ENCODE peak calls at places on chromosomes 6 and 20, in six cellular contexts. One of them, this sample, is unnamed.

GRCh38 chr6:134249759-134250602 is 67.9 kb downstream of the SGK1 start:
- DNase-seq in HepG2: peak; percentile 94
- DNase-seq in GM12892: no peak
- DNase-seq in H1: no peak
- DNase-seq in GM12878: no peak
- DNase-seq in K562: peak; percentile 18
- DNase-seq in this sample: no peak

GRCh38 chr20:22412977-22413868 is 171.1 kb downstream of the FOXA2 start:
- DNase-seq in K562: no peak
- DNase-seq in GM12892: no peak
- DNase-seq in HepG2: no peak
- DNase-seq in GM12878: no peak
- DNase-seq in H1: no peak
- DNase-seq in this sample: no peak

GRCh38 chr6:133223458-133224014 is 17.6 kb upstream of the EYA4 start:
- DNase-seq in H1: no peak
- DNase-seq in HepG2: no peak
- DNase-seq in GM12878: no peak
- DNase-seq in K562: no peak
- DNase-seq in GM12892: no peak
- DNase-seq in this sample: no peak

GRCh38 chr6:9224539-9224938 is 789.2 kb upstream of the SLC35B3 start:
- DNase-seq in GM12878: no peak
- DNase-seq in HepG2: no peak
- DNase-seq in H1: no peak
- DNase-seq in GM12892: no peak
- DNase-seq in K562: no peak
- DNase-seq in this sample: no peak

GRCh38 chr6:139436521-139437348 is 62.3 kb upstream of the CITED2 start:
- DNase-seq in GM12892: no peak
- DNase-seq in H1: no peak
- DNase-seq in GM12878: no peak
- DNase-seq in K562: no peak
- DNase-seq in HepG2: no peak
- DNase-seq in this sample: no peak

GRCh38 chr20:4788314-4788713 is 66.6 kb downstream of the PRND start:
- DNase-seq in K562: no peak
- DNase-seq in GM12878: no peak
- DNase-seq in GM12892: no peak
- DNase-seq in H1: no peak
- DNase-seq in HepG2: no peak
- DNase-seq in this sample: no peak

GRCh38 chr6:145744619-145745018 is 9.3 kb upstream of the EPM2A start:
- DNase-seq in H1: no peak
- DNase-seq in HepG2: no peak
- DNase-seq in GM12892: no peak
- DNase-seq in K562: no peak
- DNase-seq in GM12878: no peak
- DNase-seq in this sample: no peak

GRCh38 chr6:39882567-39882953 is 51.7 kb downstream of the MOCS1 start:
- DNase-seq in H1: no peak
- DNase-seq in GM12892: no peak
- DNase-seq in K562: no peak
- DNase-seq in GM12878: no peak
- DNase-seq in HepG2: peak; percentile 58
- DNase-seq in this sample: no peak

GRCh38 chr20:2840138-2840966 is at the start of the genes PCED1A and VPS16:
- DNase-seq in GM12892: peak; percentile 99
- DNase-seq in GM12878: peak; percentile 43
- DNase-seq in K562: peak; percentile 86
- DNase-seq in HepG2: peak; percentile 84
- DNase-seq in H1: peak; percentile 49
- DNase-seq in this sample: peak; percentile 99

GRCh38 chr6:48833916-48834315 is 629.1 kb downstream of the MMUT start:
- DNase-seq in GM12878: no peak
- DNase-seq in H1: no peak
- DNase-seq in K562: no peak
- DNase-seq in GM12892: no peak
- DNase-seq in HepG2: no peak
- DNase-seq in this sample: no peak

GRCh38 chr6:35730745-35731413 is 6.0 kb upstream of the ARMC12 start:
- DNase-seq in GM12878: no peak
- DNase-seq in K562: no peak
- DNase-seq in H1: no peak
- DNase-seq in HepG2: no peak
- DNase-seq in GM12892: no peak
- DNase-seq in this sample: no peak

GRCh38 chr6:35729722-35730121 is 7.1 kb upstream of the ARMC12 start:
- DNase-seq in H1: no peak
- DNase-seq in K562: no peak
- DNase-seq in GM12878: no peak
- DNase-seq in HepG2: no peak
- DNase-seq in GM12892: no peak
- DNase-seq in this sample: no peak

GRCh38 chr6:35733633-35734032 is 3.2 kb upstream of the ARMC12 start:
- DNase-seq in K562: no peak
- DNase-seq in HepG2: no peak
- DNase-seq in GM12878: no peak
- DNase-seq in GM12892: no peak
- DNase-seq in H1: no peak
- DNase-seq in this sample: no peak

GRCh38 chr6:35731414-35731735 is 5.5 kb upstream of the ARMC12 start:
- DNase-seq in K562: peak; percentile 97
- DNase-seq in H1: no peak
- DNase-seq in GM12892: peak; percentile 88
- DNase-seq in HepG2: peak; percentile 89
- DNase-seq in GM12878: peak; percentile 72
- DNase-seq in this sample: peak; percentile 88

GRCh38 chr6:35731736-35732532 is 4.9 kb upstream of the ARMC12 start:
- DNase-seq in HepG2: peak; percentile 96
- DNase-seq in GM12878: peak; percentile 67
- DNase-seq in H1: no peak
- DNase-seq in GM12892: peak; percentile 94
- DNase-seq in K562: peak; percentile 97
- DNase-seq in this sample: peak; percentile 87
- TF ChIP-seq POLR2A in HepG2: no peak
- TF ChIP-seq POLR2A in GM12878: peak; percentile 70
- TF ChIP-seq POLR2A in H1: no peak
- TF ChIP-seq POLR2A in GM12892: peak; percentile 30
- TF ChIP-seq POLR2A in K562: peak; percentile 89
- TF ChIP-seq POLR2A in this sample: peak; percentile 84

DNA sequence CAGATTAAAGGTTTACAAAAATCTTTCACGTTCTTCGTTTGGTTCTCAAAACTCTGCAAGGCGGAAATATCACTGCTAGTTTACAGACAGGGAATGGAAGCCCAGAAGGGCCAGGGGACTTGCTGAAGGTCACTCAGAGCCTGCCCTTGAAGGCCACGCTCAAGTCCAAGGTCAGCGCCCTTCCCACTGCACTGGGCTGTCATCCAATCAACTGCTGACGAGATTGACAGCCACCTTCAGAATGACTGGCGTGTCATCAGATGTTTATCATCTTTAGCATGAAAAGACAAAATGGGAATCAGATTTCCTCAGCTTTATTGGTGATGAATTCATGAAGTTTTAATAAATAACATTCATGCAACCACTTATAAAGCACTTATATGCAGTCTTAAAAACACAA is 16.5 kb downstream of the RNASET2 start:
- DNase-seq in K562: no peak
- DNase-seq in GM12892: no peak
- DNase-seq in GM12878: no peak
- DNase-seq in HepG2: no peak
- DNase-seq in H1: no peak
- DNase-seq in this sample: no peak
- TF ChIP-seq TAF1 in K562: no peak
- TF ChIP-seq TAF1 in GM12892: no peak
- TF ChIP-seq TAF1 in GM12878: no peak
- TF ChIP-seq TAF1 in HepG2: no peak
- TF ChIP-seq TAF1 in H1: no peak
- TF ChIP-seq TAF1 in this sample: no peak

DNA sequence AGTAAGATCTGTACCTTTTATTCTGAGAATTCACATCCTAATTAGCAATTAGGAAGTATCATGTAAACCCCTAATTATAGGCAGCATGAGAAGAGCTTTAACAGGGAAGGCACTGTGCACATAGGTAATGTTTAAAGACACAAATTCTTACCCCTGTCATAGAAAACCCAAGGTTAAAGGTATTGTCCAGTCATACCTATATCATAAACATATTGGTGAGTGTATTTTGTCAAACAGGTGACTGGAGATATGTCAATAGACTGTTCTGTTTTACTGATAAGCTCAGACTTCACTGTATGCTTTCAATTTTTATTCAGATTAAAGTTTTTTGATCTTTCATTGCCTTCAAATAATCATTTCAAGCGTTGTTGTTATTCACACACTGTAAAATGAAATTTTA is 43.8 kb downstream of the LGSN start:
- DNase-seq in K562: no peak
- DNase-seq in HepG2: no peak
- DNase-seq in GM12878: no peak
- DNase-seq in GM12892: no peak
- DNase-seq in H1: no peak
- DNase-seq in this sample: no peak
- TF ChIP-seq POLR2AphosphoS5 in K562: no peak
- TF ChIP-seq POLR2AphosphoS5 in HepG2: no peak
- TF ChIP-seq POLR2AphosphoS5 in GM12878: no peak
- TF ChIP-seq POLR2AphosphoS5 in GM12892: no peak
- TF ChIP-seq POLR2AphosphoS5 in H1: no peak
- TF ChIP-seq POLR2AphosphoS5 in this sample: no peak

GRCh38 chr20:36055145-36055544 is 86.8 kb downstream of the CNBD2 start:
- DNase-seq in HepG2: no peak
- DNase-seq in K562: no peak
- DNase-seq in GM12892: no peak
- DNase-seq in GM12878: no peak
- DNase-seq in H1: no peak
- DNase-seq in this sample: no peak

GRCh38 chr20:36051318-36052116 is 83.1 kb downstream of the CNBD2 start:
- DNase-seq in H1: no peak
- DNase-seq in GM12892: no peak
- DNase-seq in HepG2: no peak
- DNase-seq in K562: peak; percentile 84
- DNase-seq in GM12878: no peak
- DNase-seq in this sample: no peak

GRCh38 chr20:36052117-36052513 is 83.7 kb downstream of the CNBD2 start:
- DNase-seq in HepG2: no peak
- DNase-seq in K562: no peak
- DNase-seq in GM12892: no peak
- DNase-seq in GM12878: no peak
- DNase-seq in H1: no peak
- DNase-seq in this sample: no peak

GRCh38 chr20:36045373-36045714 is 77.0 kb downstream of the CNBD2 start:
- DNase-seq in HepG2: no peak
- DNase-seq in GM12878: no peak
- DNase-seq in GM12892: no peak
- DNase-seq in H1: no peak
- DNase-seq in K562: no peak
- DNase-seq in this sample: no peak

GRCh38 chr20:36050436-36051317 is 82.3 kb downstream of the CNBD2 start:
- DNase-seq in HepG2: peak; percentile 87
- DNase-seq in H1: peak; percentile 85
- DNase-seq in K562: peak; percentile 95
- DNase-seq in GM12878: peak; percentile 61
- DNase-seq in GM12892: peak; percentile 90
- DNase-seq in this sample: peak; percentile 87
- TF ChIP-seq POLR2A in HepG2: peak; percentile 99
- TF ChIP-seq POLR2A in H1: peak; percentile 98
- TF ChIP-seq POLR2A in K562: peak; percentile 97
- TF ChIP-seq POLR2A in GM12878: peak; percentile 96
- TF ChIP-seq POLR2A in GM12892: peak; percentile 98
- TF ChIP-seq POLR2A in this sample: peak; percentile 98

GRCh38 chr20:37649635-37650244 is 44.1 kb upstream of the CTNNBL1 start:
- DNase-seq in GM12878: no peak
- DNase-seq in GM12892: no peak
- DNase-seq in H1: no peak
- DNase-seq in HepG2: no peak
- DNase-seq in K562: no peak
- DNase-seq in this sample: no peak

GRCh38 chr20:37647946-37648345 is 45.9 kb upstream of the CTNNBL1 start:
- DNase-seq in HepG2: no peak
- DNase-seq in K562: no peak
- DNase-seq in GM12892: no peak
- DNase-seq in H1: no peak
- DNase-seq in GM12878: no peak
- DNase-seq in this sample: no peak

GRCh38 chr20:37650661-37651060 is 43.2 kb upstream of the CTNNBL1 start:
- DNase-seq in HepG2: no peak
- DNase-seq in GM12878: no peak
- DNase-seq in GM12892: no peak
- DNase-seq in H1: no peak
- DNase-seq in K562: no peak
- DNase-seq in this sample: no peak

GRCh38 chr20:37649017-37649416 is 44.8 kb upstream of the CTNNBL1 start:
- DNase-seq in K562: no peak
- DNase-seq in HepG2: no peak
- DNase-seq in GM12892: no peak
- DNase-seq in GM12878: no peak
- DNase-seq in H1: no peak
- DNase-seq in this sample: no peak

GRCh38 chr20:37651932-37652331 is 41.9 kb upstream of the CTNNBL1 start:
- DNase-seq in H1: peak; percentile 34
- DNase-seq in GM12892: no peak
- DNase-seq in K562: peak; percentile 27
- DNase-seq in HepG2: peak; percentile 51
- DNase-seq in GM12878: no peak
- DNase-seq in this sample: no peak
- TF ChIP-seq TAF1 in H1: no peak
- TF ChIP-seq TAF1 in GM12892: no peak
- TF ChIP-seq TAF1 in K562: no peak
- TF ChIP-seq TAF1 in HepG2: no peak
- TF ChIP-seq TAF1 in GM12878: no peak
- TF ChIP-seq TAF1 in this sample: no peak

GRCh38 chr6:81226957-81227356 is 525.5 kb downstream of the TENT5A start:
- DNase-seq in GM12892: no peak
- DNase-seq in GM12878: no peak
- DNase-seq in H1: no peak
- DNase-seq in K562: no peak
- DNase-seq in HepG2: no peak
- DNase-seq in this sample: no peak
- TF ChIP-seq POLR2AphosphoS5 in GM12892: no peak
- TF ChIP-seq POLR2AphosphoS5 in GM12878: no peak
- TF ChIP-seq POLR2AphosphoS5 in H1: no peak
- TF ChIP-seq POLR2AphosphoS5 in K562: no peak
- TF ChIP-seq POLR2AphosphoS5 in HepG2: no peak
- TF ChIP-seq POLR2AphosphoS5 in this sample: no peak